ENCODE peak calls at places on chromosomes 12 and 14, in nine cellular contexts. F is A549, I is HCT116, Z is SK-N-SH, Q is HL-60, N is HepG2, V is Panc1, P is K562, U is GM12878. J is an unnamed sample.

GRCh38 chr14:50225974-50226297 is 5.4 kb downstream of the SOS2 start:
- DNase-seq in V (no peak), Q (peak), I (no peak), F (no peak), N (no peak), P (peak), U (no peak), Z (no peak), J (peak)

GRCh38 chr14:68249534-68250517 is 430.2 kb downstream of the RAD51B start:
- DNase-seq in Q (no peak), V (no peak), I (peak), F (no peak), P (no peak), U (no peak), Z (no peak), N (no peak), J (no peak)

GRCh38 chr14:73258076-73258475 is 20.8 kb downstream of the PAPLN start:
- DNase-seq in Q (no peak), I (no peak), F (no peak), V (no peak), P (no peak), U (no peak), Z (no peak), N (no peak), J (no peak)

GRCh38 chr12:107287436-107288413 is 194.4 kb upstream of the CRY1 start:
- DNase-seq in U (no peak), V (no peak), I (no peak), Z (no peak), Q (no peak), P (no peak), N (no peak), F (no peak), J (no peak)

GRCh38 chr14:61750708-61751474 is 11.3 kb upstream of the SNAPC1 start:
- DNase-seq in Q (peak), Z (peak), F (peak), U (peak), I (peak), N (no peak), P (peak), V (no peak), J (peak)

GRCh38 chr12:57627504-57628279 is 5.3 kb downstream of the B4GALNT1 start:
- DNase-seq in P (no peak), F (no peak), I (no peak), V (no peak), Z (peak), N (no peak), Q (peak), U (no peak), J (peak)

GRCh38 chr12:10615532-10615931 is 2.1 kb upstream of the MAGOHB start:
- DNase-seq in N (no peak), F (no peak), I (no peak), Q (no peak), U (no peak), P (no peak), V (no peak), Z (no peak), J (peak)

GRCh38 chr14:63562414-63562813 is 19.2 kb upstream of the PPP2R5E start:
- DNase-seq in Z (no peak), I (no peak), N (no peak), V (no peak), F (no peak), U (no peak), Q (peak), P (no peak), J (no peak)

GRCh38 chr12:69553626-69554248 is 31.5 kb upstream of the CCT2 start:
- DNase-seq in P (no peak), Q (no peak), F (no peak), N (peak), I (no peak), V (no peak), U (no peak), Z (peak), J (no peak)

GRCh38 chr12:112906712-112907414 is at the start of gene OAS1:
- DNase-seq in Z (peak), Q (peak), I (no peak), V (no peak), P (no peak), F (peak), U (peak), N (peak), J (no peak)

GRCh38 chr12:101743724-101744472 is 4.6 kb upstream of the SYCP3 start:
- DNase-seq in N (no peak), P (no peak), U (peak), I (no peak), V (no peak), Q (no peak), F (no peak), Z (no peak), J (no peak)

DNA sequence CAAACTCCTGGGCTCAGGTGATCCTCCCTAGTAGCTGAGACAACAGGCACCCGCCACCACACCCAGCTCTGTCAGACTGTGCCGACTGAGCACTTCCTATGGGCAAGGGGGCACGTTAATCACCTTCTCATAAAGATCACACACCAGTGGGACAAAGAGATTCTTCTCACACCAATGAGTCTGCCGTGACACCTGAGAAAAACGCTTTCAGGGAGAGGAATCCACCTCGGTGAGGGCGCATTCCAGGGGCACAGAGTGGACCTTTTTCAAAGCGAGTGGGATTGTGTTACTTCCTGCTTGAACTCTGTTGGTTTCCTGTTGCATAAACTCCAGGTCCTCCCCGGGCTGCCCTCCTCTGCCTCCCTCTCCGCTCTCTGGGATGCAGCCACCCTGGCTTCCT is 17.5 kb upstream of the SCARB1 start:
- DNase-seq in U (no peak), F (no peak), N (peak), Q (peak), Z (no peak), I (no peak), V (no peak), P (no peak), J (no peak)
- TF ChIP-seq REST in U (no peak), F (no peak), N (no peak), Q (no peak), Z (no peak), I (no peak), V (no peak), P (no peak), J (no peak)

GRCh38 chr12:13258717-13259119 is 62.2 kb downstream of the EMP1 start:
- DNase-seq in Q (no peak), N (no peak), F (no peak), P (no peak), I (no peak), U (no peak), V (no peak), Z (no peak), J (no peak)
- H3K27ac ChIP-seq in Q (no peak), N (no peak), F (no peak), P (no peak), I (no peak), U (no peak), V (no peak), Z (no peak), J (no peak)

GRCh38 chr12:114400395-114400794 is 5.5 kb downstream of the TBX5 start:
- DNase-seq in U (no peak), Z (no peak), Q (no peak), P (no peak), F (no peak), N (no peak), I (no peak), V (no peak), J (peak)

GRCh38 chr12:114397978-114398881 is 7.7 kb downstream of the TBX5 start:
- DNase-seq in Z (no peak), V (no peak), F (no peak), I (no peak), Q (no peak), P (no peak), N (no peak), U (no peak), J (peak)

GRCh38 chr12:114400925-114401324 is 5.0 kb downstream of the TBX5 start:
- DNase-seq in V (no peak), Q (no peak), F (no peak), U (no peak), Z (no peak), P (no peak), N (no peak), I (no peak), J (peak)

GRCh38 chr12:114401346-114402320 is 4.3 kb downstream of the TBX5 start:
- DNase-seq in V (no peak), F (no peak), U (no peak), Q (no peak), I (no peak), Z (no peak), P (no peak), N (no peak), J (no peak)

GRCh38 chr12:114399664-114400211 is 6.2 kb downstream of the TBX5 start:
- DNase-seq in F (no peak), Q (no peak), I (peak), V (no peak), Z (peak), N (no peak), U (no peak), P (no peak), J (peak)
- H3K4me3 ChIP-seq in F (no peak), Q (no peak), I (peak), V (no peak), Z (no peak), N (no peak), U (no peak), P (no peak), J (peak)

GRCh38 chr12:117671734-117672133 is 297.1 kb downstream of the KSR2 start:
- DNase-seq in I (peak), N (peak), F (peak), U (no peak), Q (peak), P (peak), Z (peak), V (no peak), J (peak)

GRCh38 chr12:117680311-117680710 is 288.5 kb downstream of the KSR2 start:
- DNase-seq in Q (no peak), I (no peak), Z (no peak), V (no peak), F (no peak), P (no peak), N (no peak), U (no peak), J (no peak)

GRCh38 chr12:117679776-117680175 is 289.0 kb downstream of the KSR2 start:
- DNase-seq in I (no peak), V (no peak), Q (no peak), P (no peak), Z (no peak), F (no peak), U (no peak), N (no peak), J (no peak)

GRCh38 chr12:117674763-117675162 is 294.0 kb downstream of the KSR2 start:
- DNase-seq in U (no peak), F (no peak), Q (no peak), Z (no peak), I (no peak), N (no peak), P (no peak), V (no peak), J (no peak)

GRCh38 chr12:117674313-117674712 is 294.5 kb downstream of the KSR2 start:
- DNase-seq in I (no peak), V (no peak), Z (no peak), Q (no peak), U (no peak), N (no peak), F (no peak), P (no peak), J (no peak)
- TF ChIP-seq REST in I (no peak), V (no peak), Z (no peak), Q (no peak), U (no peak), N (no peak), F (no peak), P (no peak), J (no peak)